ENCODE peak calls at places on chromosomes 2 and 18, in nine cellular contexts. I is effector memory CD8-positive, alpha-beta T cell; B is CD8-positive, alpha-beta memory T cell; M is NCI-H1092; K is G401; P is left ventricle myocardium superior; D is HFFc6; Z is iPS-NIHi11; H is LHCN-M2. A is an unnamed sample.

GRCh38 chr2:143732076-143732475 is 602.9 kb downstream of the ARHGAP15 start:
- DNase-seq in P (no peak), B (no peak), K (peak), Z (no peak), M (no peak), D (no peak), I (no peak), H (no peak), A (no peak)

GRCh38 chr2:75100691-75101236 is 98.6 kb downstream of the TACR1 start:
- DNase-seq in Z (no peak), I (no peak), H (no peak), B (no peak), K (no peak), D (no peak), M (no peak), P (no peak), A (no peak)

GRCh38 chr2:233758168-233758567 is 1.9 kb upstream of the UGT1A1 start:
- DNase-seq in H (no peak), Z (no peak), B (no peak), I (no peak), P (no peak), K (no peak), M (no peak), D (no peak), A (no peak)

GRCh38 chr2:128312411-128312810 is 6.3 kb downstream of the HS6ST1 start:
- DNase-seq in P (peak), B (no peak), M (no peak), I (no peak), D (no peak), K (no peak), H (no peak), Z (no peak), A (no peak)

GRCh38 chr2:9095690-9096089 is 92.2 kb upstream of the MBOAT2 start:
- DNase-seq in Z (peak), I (no peak), B (no peak), D (no peak), M (no peak), P (peak), K (peak), H (no peak), A (no peak)

GRCh38 chr18:31183302-31183701 is 20.6 kb upstream of the DSC1 start:
- DNase-seq in D (no peak), K (no peak), I (no peak), M (no peak), H (no peak), B (no peak), P (no peak), Z (no peak), A (no peak)

GRCh38 chr2:163266772-163267171 is 428.2 kb upstream of the KCNH7 start:
- DNase-seq in M (no peak), B (no peak), P (no peak), I (no peak), D (peak), Z (no peak), K (no peak), H (peak), A (no peak)

GRCh38 chr18:2971741-2972552 is 41.0 kb downstream of the LPIN2 start:
- DNase-seq in Z (no peak), P (peak), M (no peak), K (peak), I (peak), D (no peak), B (peak), H (no peak), A (peak)

GRCh38 chr2:32864337-32864736 is 82.4 kb upstream of the LTBP1 start:
- DNase-seq in P (no peak), H (peak), D (peak), B (no peak), I (no peak), Z (no peak), M (no peak), K (no peak), A (no peak)

GRCh38 chr18:26574958-26575864 is 26.9 kb upstream of the KCTD1 start:
- DNase-seq in I (no peak), B (no peak), H (peak), P (peak), M (no peak), D (peak), Z (peak), K (peak), A (no peak)

GRCh38 chr18:939167-939566 is 34.5 kb downstream of the ADCYAP1 start:
- DNase-seq in I (no peak), M (no peak), P (no peak), K (no peak), B (no peak), H (no peak), D (no peak), Z (peak), A (no peak)

A was measured in OCI-LY7.